ENCODE peak calls at places on chromosomes 13 and 19, in five cellular contexts. R is IMR-90, H is A549, A is K562, T is GM12878. V is an unnamed sample.
A peak's percentile ranks its signal among the peaks of the same experiment; 100 is the strongest.

GRCh38 chr19:43407416-43408005 is 7.2 kb upstream of the TEX101 start:
- DNase-seq in R (no peak), H (no peak), A (no peak), T (no peak), V (no peak)

GRCh38 chr13:50352720-50353491 is 337.7 kb downstream of the KCNRG start:
- DNase-seq in R (no peak), H (no peak), A (no peak), T (no peak), V (no peak)

GRCh38 chr13:35954207-35954560 is 177.0 kb downstream of the DCLK1 start:
- DNase-seq in R (no peak), H (no peak), A (no peak), T (no peak), V (no peak)

GRCh38 chr19:48740705-48741030 is 258 bp upstream of the RASIP1 start:
- DNase-seq in R (no peak), H (no peak), A (no peak), T (no peak), V (no peak)

GRCh38 chr13:80245162-80245733 is 95.7 kb downstream of the SPRY2 start:
- DNase-seq in R (no peak), H (no peak), A (no peak), T (no peak), V (no peak)

GRCh38 chr13:43307221-43307920 is 284.0 kb downstream of the DNAJC15 start:
- DNase-seq in R (no peak), H (no peak), A (no peak), T (no peak), V (no peak)

GRCh38 chr19:40614595-40615411 is 13.6 kb downstream of the LTBP4 start:
- DNase-seq in R (peak; percentile 99), H (no peak), A (peak; percentile 86), T (peak; percentile 35), V (peak; percentile 51)

GRCh38 chr19:17035842-17036424 is 9.3 kb upstream of the CPAMD8 start:
- DNase-seq in R (no peak), H (no peak), A (peak; percentile 38), T (no peak), V (no peak)

GRCh38 chr19:47699360-47699917 is 13.8 kb upstream of the EHD2 start:
- DNase-seq in R (peak; percentile 34), H (peak; percentile 93), A (peak; percentile 83), T (no peak), V (peak; percentile 95)

GRCh38 chr13:35741657-35742056 is 265.2 kb upstream of the MAB21L1 start:
- DNase-seq in R (no peak), H (no peak), A (no peak), T (no peak), V (no peak)

GRCh38 chr13:24699541-24699940 is 19.3 kb downstream of the ATP12A start:
- DNase-seq in R (no peak), H (no peak), A (no peak), T (no peak), V (no peak)

GRCh38 chr19:2072757-2073551 is 21.9 kb upstream of the MKNK2 start:
- DNase-seq in R (no peak), H (no peak), A (no peak), T (no peak), V (peak; percentile 6)
- TF ChIP-seq RCOR1 in R (no peak), H (no peak), A (no peak), T (no peak), V (no peak)

GRCh38 chr13:29748097-29748496 is 102.3 kb downstream of the UBL3 start:
- DNase-seq in R (no peak), H (no peak), A (no peak), T (no peak), V (no peak)

GRCh38 chr13:29746167-29746677 is 104.2 kb downstream of the UBL3 start:
- DNase-seq in R (no peak), H (no peak), A (no peak), T (no peak), V (no peak)

GRCh38 chr13:29745704-29746103 is 104.7 kb downstream of the UBL3 start:
- DNase-seq in R (no peak), H (no peak), A (no peak), T (no peak), V (no peak)

GRCh38 chr13:29740961-29741360 is 109.5 kb downstream of the UBL3 start:
- DNase-seq in R (no peak), H (no peak), A (no peak), T (no peak), V (no peak)

DNA sequence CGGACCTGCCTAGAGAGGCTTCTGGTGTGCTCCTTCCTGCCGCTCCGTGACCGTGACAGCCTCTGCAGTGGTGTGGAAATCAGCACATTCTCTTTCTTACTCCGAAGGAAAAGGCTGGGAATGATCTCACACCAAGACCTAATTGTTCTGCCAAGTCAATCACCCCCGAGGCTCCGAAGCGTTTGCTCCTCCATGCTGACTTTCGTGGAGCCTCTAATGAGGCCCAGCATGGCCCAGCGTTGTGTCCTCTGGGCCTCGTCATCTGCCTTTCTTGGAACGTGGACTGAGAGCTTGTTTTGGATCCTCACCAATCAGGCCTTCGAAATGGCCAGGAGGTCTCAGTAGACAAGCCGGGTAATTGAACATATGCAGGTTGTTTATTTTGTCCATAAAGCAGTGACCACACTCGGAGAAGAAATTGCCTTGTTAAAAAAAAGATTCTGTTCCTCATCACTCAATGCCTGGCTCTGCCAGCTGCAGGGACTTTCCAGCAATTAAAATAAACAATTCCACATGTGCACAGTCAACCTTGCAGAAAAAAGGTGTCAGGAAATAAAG is 107.1 kb downstream of the UBL3 start:
- DNase-seq in R (peak; percentile 79), H (no peak), A (no peak), T (no peak), V (peak; percentile 49)
- TF ChIP-seq RCOR1 in R (no peak), H (no peak), A (no peak), T (no peak), V (no peak)

GRCh38 chr19:35939307-35940077 is 3.3 kb downstream of the LRFN3 start:
- DNase-seq in R (no peak), H (no peak), A (no peak), T (no peak), V (no peak)

GRCh38 chr19:35938282-35939224 is 2.4 kb downstream of the LRFN3 start:
- DNase-seq in R (no peak), H (no peak), A (no peak), T (no peak), V (no peak)

GRCh38 chr19:35936738-35937268 is 629 bp downstream of the LRFN3 start:
- DNase-seq in R (no peak), H (no peak), A (no peak), T (no peak), V (no peak)

GRCh38 chr19:35937345-35938281 is 1.4 kb downstream of the LRFN3 start:
- DNase-seq in R (no peak), H (no peak), A (no peak), T (no peak), V (no peak)

DNA sequence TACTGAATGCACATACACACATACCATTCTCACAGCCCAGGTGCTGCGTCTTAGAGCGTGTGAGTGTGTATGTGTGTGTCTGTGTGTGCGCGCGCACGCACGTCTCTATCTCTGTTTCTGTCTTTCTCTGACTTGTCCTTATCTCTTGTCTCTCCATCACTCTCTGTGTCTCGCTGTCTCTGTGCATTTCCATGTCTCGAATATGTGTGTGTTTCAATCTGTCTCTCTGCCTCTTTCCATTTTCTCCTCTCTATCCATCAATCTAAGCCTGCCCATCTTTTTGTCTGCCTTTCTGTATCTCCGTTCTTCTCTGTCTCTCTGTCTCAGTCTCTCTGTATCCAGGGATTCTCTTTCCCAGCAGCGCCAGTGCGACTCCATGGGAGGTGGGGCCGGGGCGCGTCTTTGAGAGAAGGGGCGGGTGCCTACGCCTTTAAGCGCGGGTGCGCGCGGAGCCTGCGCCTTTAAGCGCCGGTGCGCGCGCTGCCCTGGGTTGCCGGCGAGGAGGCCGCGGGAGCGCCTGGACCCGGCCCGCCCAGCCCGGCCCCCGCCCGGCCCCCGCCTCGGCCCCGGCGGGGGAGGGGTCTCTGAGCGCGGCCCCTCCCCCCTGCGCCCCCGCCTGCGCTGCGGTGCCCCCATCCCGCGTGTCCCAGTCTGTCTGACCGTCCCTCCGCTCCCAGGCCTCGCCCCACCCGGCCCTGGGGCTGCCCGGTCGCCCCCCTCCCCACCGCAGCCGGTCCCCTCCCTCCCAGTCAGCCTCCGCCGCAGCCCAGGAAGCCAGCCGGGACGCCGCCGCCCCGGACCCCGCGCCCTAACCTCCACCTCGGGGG is at the start of gene LRFN3:
- DNase-seq in R (peak; percentile 66), H (peak; percentile 94), A (peak; percentile 75), T (no peak), V (peak; percentile 94)
- TF ChIP-seq RCOR1 in R (no peak), H (no peak), A (no peak), T (no peak), V (no peak)

DNA sequence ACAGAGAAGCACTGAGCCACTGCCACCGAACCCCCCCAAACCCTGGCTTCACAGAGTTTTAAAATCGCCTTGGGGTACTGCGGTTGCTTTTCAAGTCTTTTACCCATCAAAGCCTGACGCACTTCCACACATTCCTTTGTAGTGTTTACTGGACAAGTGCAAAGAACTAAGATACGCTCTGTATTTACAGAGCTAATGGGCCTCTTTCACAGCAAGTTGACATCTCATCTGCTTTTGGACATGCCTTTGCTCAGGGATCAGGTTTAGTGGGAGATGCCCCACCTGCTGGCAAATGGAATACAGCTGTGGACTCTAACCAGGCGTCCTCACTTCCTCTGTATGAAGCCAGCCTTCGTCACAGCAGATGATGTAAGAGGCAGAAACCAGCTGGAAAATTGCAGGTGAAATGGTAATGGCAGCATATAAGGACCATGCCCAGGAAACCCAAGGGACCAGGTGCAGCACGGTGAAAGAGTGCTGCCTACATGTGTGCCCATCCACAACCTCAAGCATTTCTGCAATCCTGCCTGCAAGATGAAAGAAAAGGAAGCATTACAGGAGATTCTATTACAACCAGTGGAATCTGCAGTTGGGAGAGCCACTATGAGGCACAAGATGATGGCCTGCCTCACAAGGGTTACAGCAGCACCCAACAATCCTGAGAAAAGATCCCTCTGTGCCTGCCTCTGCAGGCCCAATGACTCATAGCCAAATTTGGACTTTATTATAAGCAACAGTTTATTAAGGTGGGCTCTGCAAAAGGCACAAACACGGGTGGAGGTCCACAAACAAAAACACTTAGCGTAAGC is 34.7 kb downstream of the BRD4 start:
- DNase-seq in R (peak; percentile 83), H (peak; percentile 37), A (no peak), T (no peak), V (no peak)
- TF ChIP-seq RCOR1 in R (no peak), H (no peak), A (peak; percentile 12), T (no peak), V (no peak)

GRCh38 chr13:44312898-44313551 is 60.6 kb upstream of the SERP2 start:
- DNase-seq in R (peak; percentile 95), H (peak; percentile 14), A (no peak), T (no peak), V (no peak)
- TF ChIP-seq RCOR1 in R (peak; percentile 68), H (no peak), A (no peak), T (no peak), V (no peak)

GRCh38 chr19:29287061-29287460 is 74.1 kb upstream of the UQCRFS1 start:
- DNase-seq in R (no peak), H (no peak), A (no peak), T (no peak), V (peak; percentile 47)
- TF ChIP-seq RCOR1 in R (no peak), H (no peak), A (no peak), T (no peak), V (peak; percentile 45)

DNA sequence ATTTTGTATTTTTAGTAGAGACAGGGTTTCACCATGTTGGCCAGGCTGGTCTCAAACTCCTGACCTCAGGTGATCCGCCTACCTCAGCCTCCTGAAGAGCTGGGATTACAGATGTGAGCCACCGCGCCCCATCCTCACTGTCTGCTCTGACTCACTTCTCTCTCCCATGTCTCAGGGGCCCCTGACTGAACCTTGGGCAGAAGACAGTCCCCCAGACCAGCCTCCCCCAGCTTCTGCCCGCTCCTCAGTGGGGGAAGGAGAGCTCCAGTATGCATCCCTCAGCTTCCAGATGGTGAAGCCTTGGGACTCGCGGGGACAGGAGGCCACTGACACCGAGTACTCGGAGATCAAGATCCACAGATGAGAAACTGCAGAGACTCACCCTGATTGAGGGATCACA is 5.0 kb downstream of the SIGLEC9 start:
- DNase-seq in R (no peak), H (no peak), A (no peak), T (no peak), V (no peak)
- TF ChIP-seq RCOR1 in R (no peak), H (no peak), A (no peak), T (no peak), V (no peak)

V was measured in SK-N-SH.